ENCODE peak calls at places on chromosomes 7 and 10, in four cellular contexts. W is fibroblast of pulmonary artery, C is left ventricle myocardium inferior, A is IMR-90. O is an unnamed sample.

GRCh38 chr10:31644931-31645633 is 283.5 kb downstream of the ARHGAP12 start:
- DNase-seq in C (no peak), A (peak), W (no peak), O (peak)

GRCh38 chr7:151115836-151116418 is 29.7 kb downstream of the AGAP3 start:
- DNase-seq in W (no peak), C (no peak), A (no peak), O (no peak)

GRCh38 chr10:8665322-8665721 is 610.8 kb downstream of the GATA3 start:
- DNase-seq in W (no peak), A (no peak), C (no peak), O (no peak)

GRCh38 chr10:59036311-59037017 is 140.0 kb upstream of the PHYHIPL start:
- DNase-seq in C (no peak), W (no peak), A (no peak), O (no peak)

GRCh38 chr7:117087639-117088396 is 134.5 kb downstream of the ST7 start:
- DNase-seq in A (no peak), C (no peak), W (no peak), O (no peak)

GRCh38 chr10:5961405-5962100 is 15.8 kb downstream of the IL15RA start:
- DNase-seq in A (no peak), W (no peak), C (no peak), O (no peak)

GRCh38 chr10:78779339-78779955 is 289.3 kb upstream of the ZMIZ1 start:
- DNase-seq in A (no peak), W (no peak), C (no peak), O (no peak)

GRCh38 chr7:7650682-7651206 is 10.2 kb downstream of the UMAD1 start:
- DNase-seq in W (no peak), A (no peak), C (no peak), O (no peak)

GRCh38 chr10:15168296-15168780 is at the start of gene NMT2:
- DNase-seq in W (no peak), A (no peak), C (peak), O (no peak)

GRCh38 chr7:122064971-122065370 is 79.1 kb downstream of the AASS start:
- DNase-seq in W (no peak), A (no peak), C (no peak), O (no peak)

GRCh38 chr10:29120216-29120615 is 168.7 kb upstream of the LYZL1 start:
- DNase-seq in W (peak), C (no peak), A (peak), O (peak)

GRCh38 chr7:135923700-135924261 is 53.4 kb downstream of the MTPN start:
- DNase-seq in W (peak), A (peak), C (no peak), O (peak)

GRCh38 chr10:129099992-129100391 is 367.0 kb upstream of the MGMT start:
- DNase-seq in C (no peak), W (no peak), A (no peak), O (no peak)

GRCh38 chr7:116075351-116076145 is 45.0 kb upstream of the TFEC start:
- DNase-seq in A (peak), C (no peak), W (no peak), O (no peak)

GRCh38 chr10:71694567-71694968 is 25.0 kb downstream of the C10orf105 start:
- DNase-seq in C (no peak), A (no peak), W (no peak), O (no peak)

GRCh38 chr7:711967-712600 is 14.4 kb upstream of the DNAAF5 start:
- DNase-seq in C (no peak), W (no peak), A (no peak), O (no peak)

GRCh38 chr10:118701529-118702323 is 53.0 kb downstream of the CACUL1 start:
- DNase-seq in C (no peak), W (no peak), A (peak), O (peak)

GRCh38 chr7:44149571-44150465 is 8.7 kb upstream of the MYL7 start:
- DNase-seq in C (no peak), W (no peak), A (peak), O (peak)

GRCh38 chr7:22269963-22270362 is 87.0 kb downstream of the RAPGEF5 start:
- DNase-seq in W (no peak), A (no peak), C (no peak), O (no peak)

GRCh38 chr10:25675204-25675603 is 258.8 kb upstream of the MYO3A start:
- DNase-seq in A (no peak), C (no peak), W (no peak), O (no peak)

GRCh38 chr7:17370901-17371550 is 72.6 kb downstream of the AHR start:
- DNase-seq in C (no peak), W (peak), A (peak), O (peak)

GRCh38 chr10:127853868-127854768 is 38.6 kb downstream of the CLRN3 start:
- DNase-seq in A (peak), C (peak), W (peak), O (peak)

GRCh38 chr7:36863901-36864701 is 139.8 kb upstream of the AOAH start:
- DNase-seq in C (no peak), W (no peak), A (no peak), O (no peak)

GRCh38 chr10:102347236-102347828 is 48.2 kb upstream of the NFKB2 start:
- DNase-seq in C (peak), A (peak), W (peak), O (peak)

GRCh38 chr7:155509725-155510551 is 36.4 kb downstream of the CNPY1 start:
- DNase-seq in W (no peak), A (no peak), C (no peak), O (no peak)

GRCh38 chr7:75650671-75651070 is 88.1 kb downstream of the HIP1 start:
- DNase-seq in C (peak), A (no peak), W (no peak), O (no peak)

GRCh38 chr7:105298439-105298894 is 90.3 kb downstream of the SRPK2 start:
- DNase-seq in W (no peak), C (no peak), A (no peak), O (no peak)

GRCh38 chr7:32379486-32380115 is 110.6 kb downstream of the LSM5 start:
- DNase-seq in A (no peak), C (no peak), W (no peak), O (no peak)

GRCh38 chr7:1354661-1355567 is 104.4 kb downstream of the MICALL2 start:
- DNase-seq in W (no peak), C (no peak), A (no peak), O (no peak)

GRCh38 chr7:2728309-2729042 is 40.5 kb downstream of the AMZ1 start:
- DNase-seq in C (no peak), W (no peak), A (peak), O (no peak)

GRCh38 chr10:4684434-4684833 is 141.6 kb upstream of the AKR1E2 start:
- DNase-seq in W (no peak), C (no peak), A (peak), O (peak)

GRCh38 chr10:116743266-116744064 is 1.1 kb upstream of the HSPA12A start:
- DNase-seq in C (no peak), W (no peak), A (no peak), O (no peak)

GRCh38 chr7:55130079-55130476 is 111.3 kb downstream of the EGFR start:
- DNase-seq in C (no peak), A (peak), W (peak), O (peak)

DNA sequence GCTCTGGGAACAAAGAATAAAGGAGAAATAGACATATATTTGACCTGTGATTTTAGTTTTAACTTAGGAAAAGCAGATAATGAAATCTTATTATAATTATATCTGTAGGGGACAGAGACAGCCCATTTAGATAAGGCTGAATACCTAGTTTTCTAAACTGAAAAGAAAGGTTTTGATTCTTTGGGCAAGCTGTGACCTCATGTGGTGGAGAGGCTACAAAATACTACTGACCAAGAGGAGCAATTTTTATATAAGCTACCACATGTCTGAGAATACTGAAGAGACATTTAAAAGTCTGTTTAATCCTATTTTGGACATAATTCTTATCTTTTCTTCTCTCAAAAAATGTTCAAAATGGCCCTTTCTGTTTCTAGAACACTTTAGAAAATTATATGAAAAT is 271.0 kb downstream of the MTERF1 start:
- DNase-seq in C (no peak), A (no peak), W (no peak), O (peak)
- TF ChIP-seq CTCF in C (no peak), A (no peak), W (no peak), O (no peak)

DNA sequence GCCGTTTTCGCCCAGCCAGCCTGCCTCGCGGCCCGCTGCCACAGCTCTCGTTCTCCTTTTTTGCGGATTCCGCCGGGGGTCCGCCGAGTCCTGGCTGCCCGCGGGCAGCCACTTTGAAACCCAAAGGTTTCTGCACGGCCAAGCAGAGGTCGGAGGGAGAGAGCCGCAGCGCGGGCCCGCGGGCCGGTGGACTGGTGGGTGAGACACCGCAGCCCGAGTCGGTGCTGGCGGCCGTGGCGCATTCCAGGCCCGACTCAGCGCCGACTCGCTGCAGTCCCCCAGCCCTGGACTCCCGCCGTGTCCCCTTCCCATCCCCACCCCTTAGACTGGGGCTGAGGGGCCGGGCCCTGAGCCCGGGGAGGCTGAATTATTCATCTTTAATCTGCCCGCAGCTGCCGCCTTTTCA is 2.4 kb downstream of the PAX2 start:
- DNase-seq in W (no peak), C (no peak), A (no peak), O (no peak)
- H3K4me3 ChIP-seq in W (no peak), C (peak), A (no peak), O (no peak)

GRCh38 chr7:50302486-50303081 is 1.9 kb upstream of the IKZF1 start:
- DNase-seq in C (no peak), A (no peak), W (no peak), O (no peak)
- TF ChIP-seq CTCF in C (no peak), A (no peak), W (no peak), O (no peak)

GRCh38 chr7:101173752-101174244 is 6.3 kb downstream of the NAT16 start:
- DNase-seq in C (no peak), W (peak), A (no peak), O (peak)

GRCh38 chr7:101174322-101174854 is 5.7 kb downstream of the NAT16 start:
- DNase-seq in C (no peak), W (no peak), A (no peak), O (no peak)

GRCh38 chr7:101171442-101171837 is 6.1 kb upstream of the VGF start:
- DNase-seq in W (no peak), A (no peak), C (no peak), O (no peak)

GRCh38 chr7:101172005-101172853 is 6.9 kb upstream of the VGF start:
- DNase-seq in W (no peak), C (no peak), A (no peak), O (no peak)

DNA sequence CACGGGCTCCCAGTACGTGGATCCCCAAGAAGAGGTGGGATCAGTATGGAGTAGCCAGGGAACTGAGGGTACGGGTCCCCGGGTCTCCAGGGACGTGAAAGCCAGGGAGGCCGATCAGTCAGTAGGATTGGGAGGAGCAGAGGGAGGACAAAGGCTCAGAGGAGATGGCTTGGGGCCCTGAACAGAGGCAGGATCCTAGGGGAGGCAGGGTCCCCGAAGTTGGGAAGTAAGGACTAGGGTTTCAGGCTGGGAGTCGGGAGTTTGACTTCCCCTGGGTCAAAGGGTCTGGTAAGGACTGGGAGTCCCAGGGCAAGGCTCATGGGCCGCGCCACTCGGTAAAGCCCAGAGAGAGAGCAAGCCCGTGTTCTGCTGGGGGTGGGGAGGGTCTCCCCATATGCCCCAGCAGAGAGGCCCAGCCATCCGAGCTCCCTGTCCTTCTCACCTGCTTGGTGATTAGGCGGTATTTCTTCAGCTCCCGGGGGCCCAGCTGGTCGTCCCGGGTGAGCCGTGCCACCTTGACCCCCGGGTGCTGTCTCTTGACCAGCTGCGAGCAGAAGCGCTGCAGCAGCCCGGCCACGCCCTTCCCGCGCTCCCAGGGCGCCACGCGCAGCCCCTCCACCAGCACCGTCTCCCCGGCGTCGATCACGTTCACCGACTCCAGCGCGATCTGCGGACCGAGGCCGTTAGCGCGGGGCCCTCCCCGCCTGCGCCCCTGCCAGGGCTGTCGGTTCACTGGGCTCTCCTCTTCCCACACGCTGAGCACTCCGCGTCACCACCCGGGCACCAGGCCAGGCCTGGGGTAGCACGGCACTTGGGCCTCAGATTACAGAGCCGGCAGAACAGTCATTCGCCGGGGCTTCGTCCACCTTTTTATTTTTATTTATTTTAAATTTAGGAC is 7.0 kb downstream of the NAT16 start:
- DNase-seq in A (peak), C (peak), W (peak), O (peak)
- H3K4me3 ChIP-seq in A (no peak), C (peak), W (no peak), O (no peak)

DNA sequence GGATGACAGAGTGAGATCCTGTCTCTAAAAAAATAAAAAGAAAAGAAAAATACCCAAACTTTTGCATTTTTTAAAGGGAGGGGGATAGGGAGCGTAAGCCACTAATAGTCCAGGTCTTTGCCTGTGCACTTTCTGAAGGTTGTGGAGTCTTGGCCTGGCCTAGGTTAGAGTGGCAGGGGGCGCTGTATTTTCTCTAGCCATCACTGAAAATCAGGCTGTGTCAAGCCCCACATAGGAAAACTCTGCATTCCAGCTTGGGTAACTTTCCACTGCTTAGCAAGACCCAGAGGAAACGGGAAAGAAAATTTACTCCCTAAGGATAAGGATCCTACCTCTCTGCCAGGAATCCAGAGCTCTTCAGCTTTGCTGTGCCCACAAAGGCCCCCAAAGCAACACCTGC is 10.5 kb upstream of the PAX4 start:
- DNase-seq in A (no peak), C (no peak), W (no peak), O (no peak)
- TF ChIP-seq CTCF in A (no peak), C (no peak), W (peak), O (no peak)

GRCh38 chr10:45418417-45418858 is 44.4 kb downstream of the ALOX5 start:
- DNase-seq in C (no peak), A (no peak), W (no peak), O (no peak)
- H3K4me3 ChIP-seq in C (peak), A (no peak), W (peak), O (peak)

DNA sequence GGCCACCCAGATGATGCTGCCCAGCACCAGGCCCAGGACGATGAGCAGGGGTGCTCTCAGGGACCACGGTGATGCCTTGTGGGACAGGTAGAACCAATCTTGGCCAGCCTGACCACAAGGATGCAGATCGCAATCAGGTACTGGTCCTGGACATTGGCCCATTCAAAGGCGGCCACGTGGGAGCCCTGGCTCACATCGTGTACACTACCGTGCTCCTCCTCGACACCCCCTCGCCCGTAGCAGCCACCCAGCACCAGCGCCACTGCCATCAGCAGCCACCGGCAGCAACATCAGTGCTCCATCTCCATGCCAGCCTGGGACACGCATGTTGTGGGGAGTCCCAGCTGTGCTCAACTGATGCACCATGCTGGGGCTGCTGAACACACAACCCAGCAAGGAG is 39.0 kb downstream of the AGAP6 start:
- DNase-seq in C (no peak), W (no peak), A (no peak), O (no peak)
- TF ChIP-seq CTCF in C (no peak), W (no peak), A (no peak), O (no peak)

GRCh38 chr10:43306899-43307298 is 40.0 kb upstream of the RASGEF1A start:
- DNase-seq in A (no peak), C (no peak), W (no peak), O (no peak)

GRCh38 chr10:43305881-43306280 is 39.0 kb upstream of the RASGEF1A start:
- DNase-seq in A (no peak), C (no peak), W (peak), O (peak)

GRCh38 chr10:43304079-43304686 is 37.3 kb upstream of the RASGEF1A start:
- DNase-seq in W (no peak), C (no peak), A (no peak), O (no peak)

GRCh38 chr10:43307306-43307705 is 40.4 kb upstream of the RASGEF1A start:
- DNase-seq in C (no peak), W (no peak), A (no peak), O (no peak)

GRCh38 chr10:43304687-43305333 is 37.9 kb upstream of the RASGEF1A start:
- DNase-seq in W (peak), A (peak), C (peak), O (peak)
- H3K4me3 ChIP-seq in W (peak), A (peak), C (peak), O (peak)